ENCODE peak calls at places on chromosome 22, in five cellular contexts. K is sciatic nerve; N is osteoblast; Y is pons; J is stimulated activated CD8-positive, alpha-beta memory T cell treated with anti-CD3 and anti-CD28 coated beads, Interleukin-15, amount 100 ng/mL, for 4 hours. A is an unnamed sample.

GRCh38 chr22:44623771-44624510 is 78.1 kb upstream of the PRR5 start:
- DNase-seq in K (no peak), N (peak; percentile 92), Y (no peak), J (no peak), A (no peak)

GRCh38 chr22:47534150-47535133 is 772.0 kb downstream of the TBC1D22A start:
- DNase-seq in K (no peak), N (no peak), Y (no peak), J (no peak), A (no peak)

GRCh38 chr22:42716649-42717127 is 4.0 kb downstream of the A4GALT start:
- DNase-seq in K (no peak), N (no peak), Y (no peak), J (no peak), A (no peak)

GRCh38 chr22:45127866-45128265 is 35.9 kb upstream of the NUP50 start:
- DNase-seq in K (no peak), N (peak; percentile 81), Y (no peak), J (no peak), A (no peak)

GRCh38 chr22:44200855-44201550 is 20.3 kb downstream of the PARVG start:
- DNase-seq in K (peak; percentile 57), N (peak; percentile 43), Y (no peak), J (no peak), A (no peak)

GRCh38 chr22:23862103-23862502 is 4.4 kb downstream of the SLC2A11 start:
- DNase-seq in K (no peak), N (peak; percentile 90), Y (no peak), J (no peak), A (no peak)

GRCh38 chr22:37021710-37022482 is 2.4 kb downstream of the MPST start:
- DNase-seq in K (peak; percentile 72), N (peak; percentile 95), Y (peak; percentile 57), J (no peak), A (no peak)

GRCh38 chr22:44181912-44182590 is 1.3 kb downstream of the PARVG start:
- DNase-seq in K (no peak), N (no peak), Y (peak; percentile 1), J (no peak), A (no peak)

GRCh38 chr22:50625568-50626313 is 2.2 kb downstream of the ARSA start:
- DNase-seq in K (no peak), N (peak; percentile 49), Y (no peak), J (no peak), A (no peak)

GRCh38 chr22:19902245-19902699 is 39.3 kb upstream of the COMT start:
- DNase-seq in K (no peak), N (no peak), Y (no peak), J (no peak), A (no peak)

GRCh38 chr22:35697142-35697541 is 20.5 kb upstream of the APOL5 start:
- DNase-seq in K (no peak), N (no peak), Y (no peak), J (no peak), A (no peak)

GRCh38 chr22:21593406-21594232 is 26.1 kb downstream of the UBE2L3 start:
- DNase-seq in K (no peak), N (no peak), Y (no peak), J (no peak), A (no peak)

GRCh38 chr22:29765905-29766631 is 739 bp downstream of the ZMAT5 start:
- DNase-seq in K (no peak), N (peak; percentile 45), Y (no peak), J (peak; percentile 2), A (no peak)

A was measured in substantia nigra.